ENCODE peak calls at places on chromosome 19, in six cellular contexts. R, X, M, A, E and W are unnamed samples.

GRCh38 chr19:41928754-41929535 is 696 bp upstream of the ERFL start:
- DNase-seq in E (no peak), A (no peak), R (no peak), M (no peak), X (peak; percentile 29), W (no peak)

GRCh38 chr19:2235396-2236284 is 489 bp downstream of the PLEKHJ1 start:
- DNase-seq in X (peak; percentile 97), M (no peak), R (no peak), E (peak; percentile 52), A (peak; percentile 87), W (no peak)

GRCh38 chr19:8046569-8047165 is 5.9 kb upstream of the CCL25 start:
- DNase-seq in R (no peak), X (no peak), M (no peak), E (no peak), A (no peak), W (no peak)

GRCh38 chr19:34431681-34432402 is 3.7 kb downstream of the UBA2 start:
- DNase-seq in M (no peak), A (no peak), E (no peak), X (no peak), R (peak; percentile 10), W (no peak)

GRCh38 chr19:30864460-30865215 is 484.6 kb downstream of the TSHZ3 start:
- DNase-seq in E (no peak), A (no peak), M (no peak), X (no peak), R (no peak), W (no peak)

GRCh38 chr19:40303765-40304164 is 18.6 kb upstream of the AKT2 start:
- DNase-seq in A (no peak), X (no peak), E (no peak), R (no peak), M (no peak), W (no peak)

GRCh38 chr19:45817725-45818301 is 2.7 kb upstream of the RSPH6A start:
- DNase-seq in M (peak; percentile 28), A (no peak), R (no peak), E (no peak), X (no peak), W (no peak)

GRCh38 chr19:14434543-14435319 is 1.6 kb downstream of the PKN1 start:
- DNase-seq in E (peak; percentile 62), X (no peak), R (peak; percentile 68), A (no peak), M (peak; percentile 78), W (no peak)

GRCh38 chr19:43711751-43712355 is 4.0 kb upstream of the IRGC start:
- DNase-seq in R (no peak), A (no peak), E (no peak), X (no peak), M (peak; percentile 19), W (no peak)

GRCh38 chr19:18591735-18592385 is 3.3 kb downstream of the REX1BD start:
- DNase-seq in R (no peak), E (no peak), A (no peak), M (no peak), X (no peak), W (no peak)

GRCh38 chr19:47762615-47763308 is 15.7 kb upstream of the SELENOW start:
- DNase-seq in E (no peak), M (no peak), X (no peak), A (no peak), R (peak; percentile 21), W (no peak)

GRCh38 chr19:51503891-51504290 is 2.3 kb upstream of the SIGLEC12 start:
- DNase-seq in A (no peak), M (no peak), R (no peak), E (no peak), X (no peak), W (no peak)